ENCODE peak calls at places on chromosomes 6 and 20, in four cellular contexts. S, O, Y and T are unnamed samples.

GRCh38 chr6:23174781-23175361 is 605.5 kb downstream of the HDGFL1 start:
- DNase-seq in S (peak; percentile 97), O (peak; percentile 21), Y (no peak), T (peak; percentile 91)

GRCh38 chr20:39777610-39778009 is 815.5 kb downstream of the DHX35 start:
- DNase-seq in S (no peak), O (no peak), Y (no peak), T (no peak)

GRCh38 chr6:157597461-157598312 is 216.7 kb downstream of the ZDHHC14 start:
- DNase-seq in S (no peak), O (peak; percentile 26), Y (no peak), T (peak; percentile 70)

GRCh38 chr6:134456284-134456683 is 138.4 kb upstream of the SGK1 start:
- DNase-seq in S (no peak), O (no peak), Y (no peak), T (no peak)

GRCh38 chr6:28758046-28758817 is 165.6 kb downstream of the TRIM27 start:
- DNase-seq in S (peak; percentile 48), O (peak; percentile 88), Y (no peak), T (no peak)

GRCh38 chr6:21263531-21264287 is 329.8 kb upstream of the SOX4 start:
- DNase-seq in S (no peak), O (no peak), Y (no peak), T (peak; percentile 26)

GRCh38 chr6:31441368-31442267 is 38.2 kb downstream of the MICA start:
- DNase-seq in S (peak; percentile 34), O (peak; percentile 50), Y (peak; percentile 94), T (peak; percentile 84)

GRCh38 chr6:37714836-37715425 is 17.2 kb upstream of the MDGA1 start:
- DNase-seq in S (peak; percentile 66), O (no peak), Y (no peak), T (peak; percentile 51)

GRCh38 chr6:107823047-107823557 is 1.0 kb downstream of the SCML4 start:
- DNase-seq in S (no peak), O (no peak), Y (no peak), T (no peak)

GRCh38 chr20:64237316-64237715 is 18.2 kb upstream of the PCMTD2 start:
- DNase-seq in S (no peak), O (no peak), Y (peak; percentile 60), T (no peak)

GRCh38 chr6:82833481-82833880 is 232.2 kb downstream of the UBE3D start:
- DNase-seq in S (no peak), O (no peak), Y (no peak), T (no peak)

GRCh38 chr6:9957330-9957729 is 457.5 kb downstream of the TFAP2A start:
- DNase-seq in S (no peak), O (no peak), Y (no peak), T (no peak)

GRCh38 chr6:37559060-37559459 is 59.4 kb upstream of the CCDC167 start:
- DNase-seq in S (no peak), O (no peak), Y (no peak), T (no peak)

GRCh38 chr6:4133941-4134838 is 1.2 kb downstream of the ECI2 start:
- DNase-seq in S (no peak), O (no peak), Y (no peak), T (no peak)

GRCh38 chr6:152897807-152898399 is 84.9 kb downstream of the FBXO5 start:
- DNase-seq in S (peak; percentile 46), O (peak; percentile 51), Y (peak; percentile 76), T (peak; percentile 31)

GRCh38 chr20:22796465-22797077 is 212.2 kb upstream of the FOXA2 start:
- DNase-seq in S (peak; percentile 79), O (peak; percentile 41), Y (no peak), T (peak; percentile 59)

GRCh38 chr6:12354499-12354898 is 64.3 kb downstream of the EDN1 start:
- DNase-seq in S (peak; percentile 47), O (no peak), Y (no peak), T (peak; percentile 83)

GRCh38 chr6:41939091-41939847 is 2.3 kb downstream of the CCND3 start:
- DNase-seq in S (peak; percentile 43), O (no peak), Y (peak; percentile 83), T (peak; percentile 68)

GRCh38 chr6:142478117-142478516 is 176.3 kb downstream of the ADGRG6 start:
- DNase-seq in S (peak; percentile 41), O (peak; percentile 58), Y (no peak), T (peak; percentile 44)

GRCh38 chr6:170095273-170095976 is 195.5 kb downstream of the DLL1 start:
- DNase-seq in S (no peak), O (no peak), Y (peak; percentile 49), T (no peak)

GRCh38 chr6:3438190-3439167 is 18.4 kb downstream of the SLC22A23 start:
- DNase-seq in S (peak; percentile 94), O (peak; percentile 76), Y (no peak), T (no peak)

GRCh38 chr20:16066571-16066970 is 506.7 kb downstream of the KIF16B start:
- DNase-seq in S (no peak), O (no peak), Y (no peak), T (no peak)

GRCh38 chr20:50308513-50309279 is 118.1 kb downstream of the CEBPB start:
- DNase-seq in S (peak; percentile 100), O (peak; percentile 98), Y (peak; percentile 91), T (peak; percentile 99)

GRCh38 chr20:50309280-50309763 is 118.7 kb downstream of the CEBPB start:
- DNase-seq in S (peak; percentile 92), O (peak; percentile 85), Y (no peak), T (no peak)

GRCh38 chr20:50306478-50307423 is 116.1 kb downstream of the CEBPB start:
- DNase-seq in S (no peak), O (no peak), Y (peak; percentile 61), T (no peak)

GRCh38 chr20:50309764-50310672 is 119.4 kb downstream of the CEBPB start:
- DNase-seq in S (no peak), O (no peak), Y (peak; percentile 62), T (no peak)

DNA sequence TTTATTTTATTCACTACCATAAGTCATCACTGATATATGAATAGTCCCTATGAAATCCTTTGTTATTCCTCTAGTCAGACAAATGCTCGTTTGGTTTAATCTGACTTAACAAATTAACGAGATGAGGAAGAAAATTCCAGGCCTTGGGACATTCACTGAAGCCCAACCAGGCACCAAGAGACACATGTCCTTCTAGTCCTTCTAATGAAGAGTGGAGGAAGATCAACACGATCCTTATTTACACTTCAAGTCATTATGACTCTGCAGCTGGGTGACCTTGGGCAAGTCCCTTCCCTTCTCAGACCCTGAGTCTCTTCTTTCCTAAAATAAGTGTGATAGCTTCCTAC is 117.5 kb downstream of the CEBPB start:
- DNase-seq in S (no peak), O (no peak), Y (no peak), T (no peak)
- H3K4me3 ChIP-seq in S (no peak overlapping the region), O (no peak overlapping the region), Y (no peak overlapping the region), T (no peak overlapping the region)

GRCh38 chr6:34218691-34219090 is 18.0 kb upstream of the HMGA1 start:
- DNase-seq in S (no peak), O (no peak), Y (no peak), T (no peak)

GRCh38 chr6:34207695-34208443 is 28.8 kb upstream of the HMGA1 start:
- DNase-seq in S (no peak), O (no peak), Y (no peak), T (no peak)

DNA sequence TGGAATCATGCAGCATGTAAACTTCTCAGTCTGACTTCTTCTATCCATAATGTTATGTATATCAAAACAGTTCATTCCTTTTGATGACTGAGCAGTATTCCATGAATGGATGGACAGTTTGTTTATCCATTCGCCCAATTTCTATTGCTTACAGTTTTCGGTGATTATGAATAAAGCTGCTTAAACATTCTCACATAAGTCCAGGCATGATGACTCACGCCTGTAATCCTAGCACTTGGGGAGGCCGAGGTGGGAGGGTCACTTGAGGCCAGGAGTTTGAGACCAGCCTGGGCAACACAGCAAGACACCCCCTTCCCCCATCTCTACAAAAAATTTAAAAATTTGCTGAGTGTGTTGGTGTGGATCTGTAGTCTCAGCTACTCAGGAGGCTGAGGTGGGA is 22.9 kb upstream of the HMGA1 start:
- DNase-seq in S (peak; percentile 81), O (no peak), Y (no peak), T (no peak)
- H3K4me3 ChIP-seq in S (no peak overlapping the region), O (no peak overlapping the region), Y (no peak overlapping the region), T (no peak overlapping the region)

DNA sequence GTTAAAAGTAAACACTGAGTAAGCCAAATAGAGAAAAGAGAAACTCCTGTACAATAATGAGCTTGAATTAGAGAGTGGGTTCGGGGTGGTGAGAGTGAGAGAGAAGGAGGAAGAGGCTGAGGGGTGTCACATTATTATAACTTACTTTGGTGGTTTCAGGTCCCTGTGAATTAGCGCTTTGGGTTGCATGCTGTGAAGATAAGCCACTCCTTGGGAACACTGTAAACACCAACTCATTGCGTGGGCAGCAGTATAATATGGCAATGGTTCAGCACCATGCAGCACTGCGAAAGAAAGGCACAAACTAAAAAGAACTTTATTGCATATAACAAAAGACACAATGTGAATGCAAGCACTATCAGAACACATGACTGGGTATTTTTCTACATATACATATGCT is 26.9 kb downstream of the MAP3K7 start:
- DNase-seq in S (no peak), O (no peak), Y (no peak), T (no peak)
- H3K4me3 ChIP-seq in S (no peak overlapping the region), O (no peak overlapping the region), Y (no peak overlapping the region), T (no peak overlapping the region)

GRCh38 chr6:35048631-35049083 is 92.5 kb downstream of the TCP11 start:
- DNase-seq in S (peak; percentile 94), O (no peak), Y (no peak), T (peak; percentile 82)
- H3K4me3 ChIP-seq in S (no peak overlapping the region), O (no peak overlapping the region), Y (no peak overlapping the region), T (peak overlapping the region; percentile 2)

GRCh38 chr6:54681987-54682386 is 164.6 kb upstream of the FAM83B start:
- DNase-seq in S (peak; percentile 84), O (peak; percentile 19), Y (no peak), T (peak; percentile 62)
- H3K4me3 ChIP-seq in S (no peak overlapping the region), O (no peak overlapping the region), Y (no peak overlapping the region), T (no peak overlapping the region)

GRCh38 chr6:149900620-149901443 is 2.9 kb upstream of the RAET1E start:
- DNase-seq in S (no peak), O (no peak), Y (peak; percentile 57), T (no peak)

GRCh38 chr6:149901444-149902140 is 3.7 kb upstream of the RAET1E start:
- DNase-seq in S (no peak), O (no peak), Y (no peak), T (no peak)

GRCh38 chr6:149898966-149899365 is 1.1 kb upstream of the RAET1E start:
- DNase-seq in S (no peak), O (no peak), Y (peak; percentile 18), T (no peak)

GRCh38 chr6:149899486-149899885 is 1.6 kb upstream of the RAET1E start:
- DNase-seq in S (no peak), O (no peak), Y (peak; percentile 21), T (no peak)

GRCh38 chr6:149899926-149900619 is 2.2 kb upstream of the RAET1E start:
- DNase-seq in S (no peak), O (no peak), Y (peak; percentile 34), T (no peak)
- H3K4me3 ChIP-seq in S (no peak overlapping the region), O (no peak overlapping the region), Y (no peak overlapping the region), T (no peak overlapping the region)

GRCh38 chr6:6001443-6001842 is 5.3 kb downstream of the NRN1 start:
- DNase-seq in S (no peak), O (no peak), Y (no peak), T (no peak)
- H3K4me3 ChIP-seq in S (no peak overlapping the region), O (no peak overlapping the region), Y (no peak overlapping the region), T (no peak overlapping the region)

GRCh38 chr6:136762022-136762975 is 30.0 kb downstream of the MAP3K5 start:
- DNase-seq in S (no peak), O (no peak), Y (no peak), T (no peak)
- H3K4me3 ChIP-seq in S (no peak overlapping the region), O (no peak overlapping the region), Y (peak overlapping the region; percentile 21), T (peak overlapping the region; percentile 6)